ENCODE peak calls at places on chromosome 1, in seven cellular contexts. P is NCI-H1694 treated with DMSO at 0.1 percent for 48 hours; Q is stimulated activated CD8-positive, alpha-beta memory T cell treated with anti-CD3 and anti-CD28 coated beads, Interleukin-4, amount 100 ng/mL, for 1 hour; G is endothelial cell; V is aorta; A is LoVo; M is CD8-positive, alpha-beta T cell. E is an unnamed sample.

GRCh38 chr1:8211620-8212442 is 106.1 kb upstream of the SLC45A1 start:
- DNase-seq in V (peak; percentile 82), G (no peak), Q (no peak), P (no peak), A (peak; percentile 64), M (no peak), E (no peak)

GRCh38 chr1:25561426-25562100 is 18.2 kb downstream of the LDLRAP1 start:
- DNase-seq in P (no peak), A (no peak), Q (no peak), G (no peak), V (no peak), M (no peak), E (no peak)

GRCh38 chr1:65235867-65236805 is 73.2 kb upstream of the DNAJC6 start:
- DNase-seq in P (peak; percentile 69), A (no peak), Q (no peak), M (no peak), V (no peak), G (no peak), E (no peak)

GRCh38 chr1:119279441-119280415 is 88.9 kb upstream of the HAO2 start:
- DNase-seq in V (no peak), A (peak; percentile 77), P (no peak), Q (no peak), M (no peak), G (no peak), E (no peak)

GRCh38 chr1:29499101-29499650 is 262.9 kb downstream of the PTPRU start:
- DNase-seq in P (no peak), Q (no peak), G (no peak), M (no peak), A (no peak), V (peak; percentile 57), E (no peak)

GRCh38 chr1:72635719-72636118 is 353.4 kb upstream of the NEGR1 start:
- DNase-seq in G (no peak), V (no peak), A (no peak), P (no peak), M (no peak), Q (no peak), E (no peak)

GRCh38 chr1:235763962-235764361 is 102.7 kb downstream of the LYST start:
- DNase-seq in Q (no peak), M (no peak), G (no peak), A (no peak), V (no peak), P (no peak), E (no peak)

GRCh38 chr1:57485643-57486042 is 61.8 kb upstream of the DAB1 start:
- DNase-seq in G (no peak), M (no peak), P (no peak), A (no peak), V (no peak), Q (no peak), E (no peak)